ENCODE peak calls at places on chromosomes 13 and 19, in four cellular contexts. Y, T, D and S are unnamed samples.

GRCh38 chr13:50128406-50129048 is 113.3 kb downstream of the KCNRG start:
- DNase-seq in Y (no peak), T (no peak), D (no peak), S (no peak)

GRCh38 chr13:73218181-73218580 is 159.4 kb downstream of the KLF5 start:
- DNase-seq in Y (no peak), T (no peak), D (no peak), S (no peak)

GRCh38 chr13:78596701-78597550 is 6.4 kb downstream of the POU4F1 start:
- DNase-seq in Y (no peak), T (no peak), D (no peak), S (no peak)

GRCh38 chr19:5536337-5536894 is 31.3 kb downstream of the TINCR start:
- DNase-seq in Y (no peak), T (no peak), D (no peak), S (no peak)

GRCh38 chr13:28534801-28535200 is 39.9 kb upstream of the FLT1 start:
- DNase-seq in Y (no peak), T (no peak), D (no peak), S (no peak)

GRCh38 chr13:109198585-109198984 is 569.2 kb downstream of the MYO16 start:
- DNase-seq in Y (no peak), T (no peak), D (no peak), S (no peak)

GRCh38 chr19:14149509-14149994 is 13.2 kb upstream of the ASF1B start:
- DNase-seq in Y (peak), T (no peak), D (peak), S (peak)

GRCh38 chr13:32309812-32310706 is 5.1 kb downstream of the ZAR1L start:
- DNase-seq in Y (no peak), T (peak), D (no peak), S (no peak)

GRCh38 chr19:30119180-30119920 is 177.3 kb downstream of the URI1 start:
- DNase-seq in Y (no peak), T (no peak), D (no peak), S (no peak)

GRCh38 chr19:48751835-48752510 is 468 bp downstream of the FUT1 start:
- DNase-seq in Y (no peak), T (no peak), D (no peak), S (no peak)

GRCh38 chr19:53511933-53512374 is 26.0 kb upstream of the ZNF331 start:
- DNase-seq in Y (peak), T (peak), D (peak), S (peak)

GRCh38 chr13:110363009-110363408 is 55.9 kb downstream of the COL4A2 start:
- DNase-seq in Y (no peak), T (no peak), D (no peak), S (no peak)

GRCh38 chr19:18733196-18733647 is 49.7 kb downstream of the CRTC1 start:
- DNase-seq in Y (no peak), T (no peak), D (no peak), S (no peak)

GRCh38 chr13:113861433-113862030 is 2.3 kb downstream of the GAS6 start:
- DNase-seq in Y (no peak), T (no peak), D (no peak), S (peak)

GRCh38 chr19:2054763-2055162 is 3.7 kb upstream of the MKNK2 start:
- DNase-seq in Y (no peak), T (no peak), D (no peak), S (no peak)

GRCh38 chr13:77026255-77026782 is 640 bp downstream of the FBXL3 start:
- DNase-seq in Y (peak), T (peak), D (peak), S (peak)

GRCh38 chr19:43749152-43749551 is 5.6 kb downstream of the SMG9 start:
- DNase-seq in Y (no peak), T (no peak), D (no peak), S (no peak)

GRCh38 chr19:50258918-50259372 is 55.5 kb downstream of the MYH14 start:
- DNase-seq in Y (no peak), T (no peak), D (no peak), S (peak)

GRCh38 chr19:12833747-12834417 is 497 bp downstream of the RTBDN start:
- DNase-seq in Y (no peak), T (no peak), D (no peak), S (peak)

GRCh38 chr13:41615520-41615838 is 158.1 kb downstream of the RGCC start:
- DNase-seq in Y (no peak), T (no peak), D (no peak), S (no peak)

GRCh38 chr19:10353793-10354391 is 14.5 kb upstream of the ICAM3 start:
- DNase-seq in Y (no peak), T (no peak), D (no peak), S (peak)